ENCODE peak calls at places on chromosome 2, in eight cellular contexts. A is heart right ventricle, U is uterus, D is tibial artery, B is Peyer's patch, M is stomach, Q is right lobe of liver, G is colonic mucosa. Y is an unnamed sample.

GRCh38 chr2:19785867-19786266 is 115.9 kb downstream of the TTC32 start:
- DNase-seq in A (no peak), U (no peak), D (no peak), B (no peak), M (no peak), Q (no peak), G (no peak), Y (no peak)

GRCh38 chr2:30645745-30646119 is 161.5 kb downstream of the CAPN13 start:
- DNase-seq in A (no peak), U (no peak), D (no peak), B (no peak), M (no peak), Q (no peak), G (no peak), Y (no peak)

GRCh38 chr2:161423351-161424178 is 7.5 kb downstream of the TBR1 start:
- DNase-seq in A (no peak), U (no peak), D (no peak), B (no peak), M (no peak), Q (no peak), G (peak; percentile 25), Y (no peak)

GRCh38 chr2:121501070-121501469 is 29.6 kb upstream of the RNU4ATAC start:
- DNase-seq in A (no peak), U (no peak), D (no peak), B (no peak), M (no peak), Q (no peak), G (no peak), Y (no peak)

GRCh38 chr2:98372579-98372978 is 26.3 kb downstream of the CNGA3 start:
- DNase-seq in A (no peak), U (no peak), D (no peak), B (no peak), M (no peak), Q (no peak), G (no peak), Y (no peak)

GRCh38 chr2:143264851-143265250 is 135.6 kb downstream of the ARHGAP15 start:
- DNase-seq in A (no peak), U (no peak), D (no peak), B (no peak), M (no peak), Q (no peak), G (no peak), Y (peak; percentile 74)

GRCh38 chr2:127275789-127276188 is 18.2 kb downstream of the ERCC3 start:
- DNase-seq in A (no peak), U (no peak), D (no peak), B (no peak), M (no peak), Q (no peak), G (no peak), Y (no peak)

GRCh38 chr2:25912851-25913695 is 34.8 kb upstream of the ASXL2 start:
- DNase-seq in A (no peak), U (no peak), D (no peak), B (no peak), M (no peak), Q (no peak), G (no peak), Y (no peak)

GRCh38 chr2:107285621-107286303 is 399.8 kb upstream of the ST6GAL2 start:
- DNase-seq in A (no peak), U (no peak), D (no peak), B (no peak), M (no peak), Q (no peak), G (no peak), Y (no peak)

DNA sequence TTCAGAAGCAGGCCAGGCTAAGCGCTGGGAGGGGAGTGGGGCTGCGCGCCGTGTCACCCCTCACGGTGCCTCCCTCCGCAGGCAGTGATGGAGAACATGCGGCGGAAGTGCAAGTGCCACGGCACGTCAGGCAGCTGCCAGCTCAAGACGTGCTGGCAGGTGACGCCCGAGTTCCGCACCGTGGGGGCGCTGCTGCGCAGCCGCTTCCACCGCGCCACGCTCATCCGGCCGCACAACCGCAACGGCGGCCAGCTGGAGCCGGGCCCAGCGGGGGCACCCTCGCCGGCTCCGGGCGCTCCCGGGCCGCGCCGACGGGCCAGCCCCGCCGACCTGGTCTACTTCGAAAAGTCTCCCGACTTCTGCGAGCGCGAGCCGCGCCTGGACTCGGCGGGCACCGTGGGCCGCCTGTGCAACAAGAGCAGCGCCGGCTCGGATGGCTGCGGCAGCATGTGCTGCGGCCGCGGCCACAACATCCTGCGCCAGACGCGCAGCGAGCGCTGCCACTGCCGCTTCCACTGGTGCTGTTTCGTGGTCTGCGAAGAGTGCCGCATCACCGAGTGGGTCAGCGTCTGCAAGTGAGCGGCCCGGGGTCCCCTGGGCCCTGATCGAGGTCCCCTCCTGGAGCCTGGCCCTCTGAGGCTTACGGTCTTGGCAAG is 12.2 kb downstream of the WNT10A start:
- DNase-seq in A (no peak), U (peak; percentile 44), D (no peak), B (peak; percentile 88), M (peak; percentile 81), Q (peak; percentile 76), G (peak; percentile 79), Y (no peak)
- H3K27ac ChIP-seq in A (no peak overlapping the region), U (no peak overlapping the region), D (no peak overlapping the region), B (peak overlapping the region; percentile 43), M (no peak overlapping the region), Q (no peak overlapping the region), G (peak overlapping the region; percentile 11), Y (no peak overlapping the region)

DNA sequence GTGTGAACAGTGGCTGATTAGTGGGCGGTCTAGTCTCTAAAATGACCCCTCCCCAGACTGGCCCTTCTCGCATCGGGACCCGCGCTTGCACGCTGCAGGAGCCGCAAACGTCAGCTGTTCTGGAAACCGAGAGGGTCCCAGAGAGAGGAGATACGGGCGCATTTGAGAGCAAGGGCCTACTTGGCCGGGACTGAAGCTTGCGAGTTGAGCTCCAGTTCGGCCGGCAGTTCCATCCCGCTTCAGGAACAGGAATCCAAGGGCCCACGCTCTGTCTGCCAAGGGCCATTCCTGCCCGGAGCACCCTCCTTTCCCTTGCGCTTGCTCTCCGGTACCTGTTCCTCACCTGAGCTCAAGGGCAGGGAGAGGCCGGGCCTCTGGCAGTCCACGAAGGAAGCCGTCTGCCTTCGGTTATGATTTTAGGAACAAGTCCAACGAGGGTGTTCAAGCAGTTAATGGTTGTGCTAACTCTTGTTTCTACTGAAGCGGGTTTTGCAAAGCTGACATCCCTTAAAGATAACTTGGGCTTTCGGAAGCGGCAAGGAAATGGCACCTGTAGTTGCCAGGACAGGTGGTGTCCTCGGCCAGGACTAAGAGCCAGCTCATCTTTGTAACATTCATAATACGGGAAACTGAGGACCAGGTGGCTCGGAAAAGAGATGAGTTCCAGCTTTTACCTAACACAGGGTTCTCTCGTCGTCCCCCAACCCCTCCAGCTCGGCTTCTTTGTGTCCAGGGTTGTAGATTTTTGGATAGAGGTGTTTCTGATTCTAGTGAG is 3.9 kb upstream of the DLX1 start:
- DNase-seq in A (no peak), U (no peak), D (no peak), B (peak; percentile 50), M (no peak), Q (no peak), G (no peak), Y (no peak)
- H3K27me3 ChIP-seq in A (peaks cover 90% of the 10 kb centered on the region), U (peaks cover 57% of the 10 kb centered on the region), D (peaks cover 13% of the 10 kb centered on the region), B (peaks cover 57% of the 10 kb centered on the region), M (peaks cover 88% of the 10 kb centered on the region), Q (peaks cover 77% of the 10 kb centered on the region), G (peaks cover 65% of the 10 kb centered on the region), Y (peaks cover 63% of the 10 kb centered on the region)

DNA sequence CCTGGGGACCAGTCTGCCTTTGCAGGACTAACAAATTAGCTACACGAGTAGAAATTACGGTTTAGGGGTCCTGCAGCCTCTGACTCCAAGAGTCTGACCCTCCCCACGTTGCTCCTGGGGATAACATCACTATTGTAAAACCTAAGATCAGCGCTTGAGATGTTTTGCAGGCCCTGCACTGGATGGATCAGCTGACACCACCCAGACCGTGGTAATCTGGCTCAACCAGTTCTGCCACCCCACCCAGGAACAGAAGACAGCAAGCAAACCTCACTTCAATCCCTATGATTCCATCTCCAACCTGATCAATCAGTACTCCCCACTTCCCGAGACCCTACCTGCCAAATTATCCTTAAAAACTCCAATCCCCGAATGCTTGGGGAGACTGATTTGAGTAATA is 31.7 kb downstream of the NGEF start:
- DNase-seq in A (no peak), U (no peak), D (no peak), B (no peak), M (peak; percentile 65), Q (no peak), G (peak; percentile 90), Y (no peak)
- H3K4me3 ChIP-seq in A (no peak overlapping the region), U (no peak overlapping the region), D (no peak overlapping the region), B (no peak overlapping the region), M (no peak overlapping the region), Q (no peak overlapping the region), G (no peak overlapping the region), Y (no peak overlapping the region)

DNA sequence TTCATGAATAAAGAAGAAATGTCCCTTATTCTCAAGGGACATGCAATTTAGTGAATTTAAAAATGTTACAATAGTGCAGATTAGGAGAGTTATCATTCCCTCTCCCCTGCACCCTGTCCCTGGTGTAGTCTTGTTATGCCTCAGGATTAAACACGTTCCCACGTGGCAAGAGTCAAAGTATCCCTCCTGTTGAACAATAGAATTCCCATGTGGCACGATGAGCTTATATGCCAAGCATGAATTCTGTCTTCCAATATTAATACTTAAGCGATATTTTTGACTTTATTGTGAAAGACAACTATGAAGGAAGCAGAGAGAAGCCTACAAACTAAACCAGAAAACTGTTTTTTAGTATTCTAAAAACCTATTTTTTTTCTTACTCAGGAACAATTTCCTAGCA is 36.7 kb upstream of the SPAG16 start:
- DNase-seq in A (no peak), U (no peak), D (no peak), B (no peak), M (no peak), Q (no peak), G (no peak), Y (no peak)
- H3K27ac ChIP-seq in A (no peak overlapping the region), U (no peak overlapping the region), D (peak overlapping the region; percentile 43), B (no peak overlapping the region), M (no peak overlapping the region), Q (no peak overlapping the region), G (no peak overlapping the region), Y (no peak overlapping the region)

DNA sequence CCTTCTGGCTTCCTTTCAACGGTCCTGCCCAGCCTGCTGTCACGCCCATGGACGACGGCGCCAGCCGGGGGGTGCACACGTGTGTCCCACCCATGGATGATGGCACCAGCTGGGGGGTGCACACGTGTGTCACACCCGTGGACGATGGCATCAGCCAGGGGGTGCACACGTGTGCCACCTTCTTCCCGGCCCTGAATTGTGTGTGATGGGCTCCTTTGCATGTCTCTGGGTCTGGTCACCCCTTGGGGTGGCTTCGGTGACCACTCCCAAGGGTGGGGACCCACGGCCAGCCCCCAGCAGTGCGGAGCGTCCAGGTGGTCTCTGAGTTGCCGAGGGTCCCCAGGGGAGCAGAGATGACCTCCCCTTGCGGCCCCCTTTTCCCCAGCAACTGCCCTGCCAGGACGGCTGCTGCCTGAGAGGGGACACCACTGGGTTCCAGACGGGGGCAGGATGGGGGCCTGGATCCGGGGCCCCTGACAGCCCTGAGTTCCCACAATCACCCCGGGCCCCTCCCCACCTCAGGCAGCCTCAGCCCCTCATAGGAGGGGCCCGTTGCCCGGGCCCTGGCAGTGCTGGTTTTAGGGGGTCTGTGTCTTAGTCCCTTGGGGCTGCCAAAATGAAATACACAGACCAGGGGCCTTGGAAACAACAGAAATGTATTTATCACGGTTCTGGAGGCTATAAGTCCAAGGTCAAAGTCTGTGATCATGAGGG is 9.4 kb downstream of the NEU4 start:
- DNase-seq in A (no peak), U (no peak), D (peak; percentile 10), B (peak; percentile 43), M (no peak), Q (no peak), G (no peak), Y (no peak)
- H3K27me3 ChIP-seq in A (no peaks in the 10 kb centered on the region), U (no peaks in the 10 kb centered on the region), D (no peaks in the 10 kb centered on the region), B (no peaks in the 10 kb centered on the region), M (peaks cover 71% of the 10 kb centered on the region), Q (no peaks in the 10 kb centered on the region), G (no peaks in the 10 kb centered on the region), Y (peaks cover 3% of the 10 kb centered on the region)

GRCh38 chr2:177241771-177242135 is 22.8 kb downstream of the NFE2L2 start:
- DNase-seq in A (no peak), U (no peak), D (no peak), B (no peak), M (no peak), Q (no peak), G (no peak), Y (no peak)
- H3K4me3 ChIP-seq in A (no peak overlapping the region), U (no peak overlapping the region), D (peak overlapping the region; percentile 16), B (peak overlapping the region; percentile 7), M (peak overlapping the region; percentile 24), Q (no peak overlapping the region), G (no peak overlapping the region), Y (peak overlapping the region; percentile 37)

Y was measured in AG04450.